ENCODE peak calls at places on chromosomes 7 and 10, in six cellular contexts. O is transverse colon, N is psoas muscle, C is body of pancreas, M is heart right ventricle, U is RWPE2. J is an unnamed sample. For H3K4me1, the result is how much of the 10 kb centered on the place peaks cover.

GRCh38 chr10:34766811-34767516 is 48.1 kb downstream of the PARD3 start:
- DNase-seq in N (no peak), C (no peak), M (no peak), U (no peak), O (no peak), J (no peak)

GRCh38 chr7:16960566-16960965 is 78.8 kb upstream of the AGR3 start:
- DNase-seq in N (no peak), O (no peak), M (no peak), U (no peak), C (no peak), J (no peak)

GRCh38 chr10:59852671-59853070 is 53.7 kb downstream of the CCDC6 start:
- DNase-seq in O (no peak), C (no peak), U (no peak), N (no peak), M (no peak), J (no peak)

GRCh38 chr7:44748948-44749731 is 493 bp downstream of the ZMIZ2 start:
- DNase-seq in O (no peak), U (no peak), N (peak), M (no peak), C (no peak), J (no peak)

GRCh38 chr7:107441576-107442422 is 28.1 kb upstream of the GPR22 start:
- DNase-seq in N (no peak), M (no peak), C (no peak), O (no peak), U (no peak), J (no peak)

GRCh38 chr10:92851003-92851402 is 2.7 kb downstream of the EXOC6 start:
- DNase-seq in N (no peak), O (no peak), U (no peak), C (no peak), M (no peak), J (no peak)

GRCh38 chr10:24645784-24646183 is 77.9 kb downstream of the ARHGAP21 start:
- DNase-seq in N (no peak), M (no peak), O (no peak), U (no peak), C (no peak), J (no peak)

GRCh38 chr10:101073631-101074030 is 11.8 kb downstream of the KAZALD1 start:
- DNase-seq in U (no peak), M (no peak), O (no peak), N (no peak), C (no peak), J (no peak)

GRCh38 chr10:29039659-29040309 is 249.1 kb upstream of the LYZL1 start:
- DNase-seq in N (no peak), C (peak), O (no peak), U (no peak), M (no peak), J (no peak)

GRCh38 chr10:49164587-49165188 is 23.5 kb downstream of the TMEM273 start:
- DNase-seq in M (no peak), N (no peak), U (no peak), C (peak), O (no peak), J (no peak)

GRCh38 chr10:69733791-69734261 is 67.9 kb upstream of the COL13A1 start:
- DNase-seq in N (no peak), C (no peak), U (no peak), M (no peak), O (no peak), J (no peak)

GRCh38 chr7:55571534-55572377 is 546 bp downstream of the VOPP1 start:
- DNase-seq in N (peak), O (peak), C (peak), U (no peak), M (peak), J (peak)

GRCh38 chr10:69881202-69881601 is 79.5 kb downstream of the COL13A1 start:
- DNase-seq in U (no peak), M (no peak), N (peak), C (no peak), O (no peak), J (no peak)

GRCh38 chr10:31133251-31133627 is 101.6 kb upstream of the ZNF438 start:
- DNase-seq in O (no peak), M (no peak), C (no peak), U (no peak), N (no peak), J (no peak)

GRCh38 chr10:12887780-12888179 is 113.7 kb downstream of the CCDC3 start:
- DNase-seq in N (no peak), O (no peak), U (no peak), C (no peak), M (no peak), J (no peak)

GRCh38 chr7:26191233-26191973 is 9.1 kb downstream of the HNRNPA2B1 start:
- DNase-seq in O (no peak), U (no peak), N (no peak), M (no peak), C (no peak), J (no peak)

GRCh38 chr7:74059681-74060588 is 23.7 kb upstream of the LIMK1 start:
- DNase-seq in C (peak), N (peak), M (peak), U (peak), O (peak), J (peak)

GRCh38 chr10:79048639-79049550 is 19.9 kb upstream of the ZMIZ1 start:
- DNase-seq in N (no peak), M (no peak), C (peak), O (no peak), U (peak), J (no peak)

GRCh38 chr7:100035865-100036264 is 13.7 kb upstream of the ZSCAN21 start:
- DNase-seq in O (no peak), U (no peak), C (no peak), N (no peak), M (no peak), J (no peak)

GRCh38 chr7:5423272-5423843 is at the start of gene TNRC18:
- DNase-seq in O (peak), M (peak), C (no peak), N (peak), U (peak), J (peak)

GRCh38 chr10:48792687-48793096 is 108.0 kb downstream of the WDFY4 start:
- DNase-seq in N (no peak), M (no peak), O (no peak), C (peak), U (no peak), J (no peak)

GRCh38 chr10:116888380-116889055 is 39.2 kb downstream of the ENO4 start:
- DNase-seq in N (peak), C (peak), U (peak), M (no peak), O (peak), J (peak)

GRCh38 chr7:151914051-151914450 is 37.1 kb upstream of the PRKAG2 start:
- DNase-seq in O (no peak), M (no peak), U (no peak), N (no peak), C (no peak), J (no peak)

GRCh38 chr10:62037166-62037831 is 135.8 kb downstream of the ARID5B start:
- DNase-seq in U (no peak), O (no peak), C (no peak), N (no peak), M (no peak), J (no peak)

GRCh38 chr7:148575640-148576411 is 14.7 kb upstream of the C7orf33 start:
- DNase-seq in O (peak), N (peak), M (peak), U (no peak), C (peak), J (peak)

GRCh38 chr7:22147113-22147512 is 201.4 kb upstream of the CDCA7L start:
- DNase-seq in U (no peak), N (no peak), C (no peak), O (no peak), M (no peak), J (no peak)

GRCh38 chr10:70942725-70943124 is 54.4 kb upstream of the PCBD1 start:
- DNase-seq in M (no peak), U (no peak), C (no peak), O (no peak), N (no peak), J (no peak)

GRCh38 chr10:93579089-93579488 is 12.6 kb downstream of the FFAR4 start:
- DNase-seq in C (no peak), N (no peak), M (no peak), O (no peak), U (no peak), J (no peak)

GRCh38 chr7:91603707-91604106 is 276.8 kb downstream of the MTERF1 start:
- DNase-seq in U (no peak), O (no peak), C (no peak), N (no peak), M (no peak), J (no peak)

GRCh38 chr10:133127291-133128125 is 32.5 kb upstream of the KNDC1 start:
- DNase-seq in O (peak), C (no peak), N (peak), U (peak), M (no peak), J (no peak)

GRCh38 chr10:112875474-112876267 is 74.4 kb upstream of the TCF7L2 start:
- DNase-seq in M (no peak), N (no peak), C (peak), O (peak), U (no peak), J (no peak)

GRCh38 chr10:35607475-35608316 is 2.6 kb downstream of the GJD4 start:
- DNase-seq in O (no peak), C (no peak), U (no peak), M (no peak), N (no peak), J (no peak)

GRCh38 chr10:82882722-82883121 is 1007.7 kb downstream of the NRG3 start:
- DNase-seq in M (no peak), N (no peak), U (no peak), C (no peak), O (no peak), J (no peak)

GRCh38 chr10:123133511-123133910 is 2.3 kb upstream of the HMX3 start:
- DNase-seq in O (no peak), M (no peak), C (no peak), N (no peak), U (no peak), J (no peak)

GRCh38 chr7:139619367-139619657 is 95.8 kb downstream of the CLEC2L start:
- DNase-seq in C (no peak), M (no peak), O (no peak), U (no peak), N (no peak), J (no peak)

DNA sequence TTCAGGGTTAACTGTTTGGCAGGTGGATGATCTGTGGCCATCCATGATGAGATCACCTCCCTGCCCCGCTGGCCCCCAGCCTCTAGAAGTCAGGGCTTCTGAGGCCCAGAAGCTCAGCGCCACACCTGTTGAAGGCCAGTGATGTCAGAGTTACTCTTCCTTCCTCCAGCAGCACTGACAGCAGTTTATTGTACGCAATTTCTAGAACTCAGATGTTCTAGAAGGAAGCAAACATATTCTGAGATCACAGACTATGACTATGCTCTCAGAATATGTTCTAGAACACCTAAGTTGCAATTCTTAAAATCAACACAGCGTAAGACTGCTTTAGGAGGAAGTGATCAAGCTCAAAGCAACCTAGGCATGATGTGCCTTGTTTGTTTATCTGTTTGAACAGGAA is 196.3 kb upstream of the KLF14 start:
- DNase-seq in O (peak), M (no peak), U (no peak), C (peak), N (peak), J (no peak)
- H3K4me1 ChIP-seq in O (under half), M (under half), U (under half), C (under half), N (half or more), J (under half)

GRCh38 chr10:18687195-18687594 is 28.0 kb downstream of the ARL5B start:
- DNase-seq in M (no peak), U (no peak), N (no peak), O (no peak), C (no peak), J (no peak)

GRCh38 chr10:18684416-18684815 is 25.2 kb downstream of the ARL5B start:
- DNase-seq in U (no peak), M (no peak), O (no peak), C (no peak), N (no peak), J (no peak)

GRCh38 chr10:18684953-18685352 is 25.7 kb downstream of the ARL5B start:
- DNase-seq in M (no peak), O (no peak), C (no peak), N (no peak), U (no peak), J (no peak)

GRCh38 chr10:18683427-18683826 is 24.2 kb downstream of the ARL5B start:
- DNase-seq in M (no peak), N (no peak), O (no peak), U (no peak), C (no peak), J (no peak)

DNA sequence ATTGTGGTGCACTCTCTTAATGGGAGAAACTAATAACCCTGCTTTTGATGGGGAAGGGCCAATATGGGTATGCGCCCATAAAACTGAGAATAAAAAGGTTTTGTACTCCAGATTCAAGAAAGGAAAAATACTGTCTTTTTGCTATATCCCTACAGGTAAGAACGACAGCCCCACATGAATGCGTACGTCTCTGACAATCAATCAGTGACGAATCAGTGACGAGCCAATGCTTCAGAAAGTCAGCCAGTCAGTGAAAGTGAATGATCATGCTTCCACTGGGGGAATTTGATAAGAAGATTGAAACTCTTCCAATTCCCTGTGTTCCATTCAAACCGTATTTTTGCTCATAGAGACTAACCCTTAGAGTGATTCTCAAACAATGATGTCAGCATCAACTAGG is 26.3 kb downstream of the ARL5B start:
- DNase-seq in U (no peak), C (no peak), O (no peak), M (no peak), N (no peak), J (no peak)
- H3K27ac ChIP-seq in U (no peak), C (no peak), O (no peak), M (no peak), N (no peak), J (no peak)

GRCh38 chr10:103072276-103072675 is 120.8 kb downstream of the NT5C2 start:
- DNase-seq in O (no peak), M (no peak), C (no peak), U (no peak), N (no peak), J (no peak)
- H3K4me1 ChIP-seq in O (under half), M (under half), C (under half), U (under half), N (under half), J (under half)

GRCh38 chr10:6771361-6771760 is 191.3 kb upstream of the PRKCQ start:
- DNase-seq in M (no peak), O (no peak), N (no peak), C (no peak), U (no peak), J (no peak)
- H3K27ac ChIP-seq in M (no peak), O (no peak), N (no peak), C (no peak), U (no peak), J (no peak)

GRCh38 chr10:90919683-90920574 is 958 bp downstream of the ANKRD1 start:
- DNase-seq in M (no peak), N (no peak), O (no peak), C (no peak), U (no peak), J (no peak)
- H3K4me1 ChIP-seq in M (under half), N (under half), O (under half), C (under half), U (under half), J (under half)

DNA sequence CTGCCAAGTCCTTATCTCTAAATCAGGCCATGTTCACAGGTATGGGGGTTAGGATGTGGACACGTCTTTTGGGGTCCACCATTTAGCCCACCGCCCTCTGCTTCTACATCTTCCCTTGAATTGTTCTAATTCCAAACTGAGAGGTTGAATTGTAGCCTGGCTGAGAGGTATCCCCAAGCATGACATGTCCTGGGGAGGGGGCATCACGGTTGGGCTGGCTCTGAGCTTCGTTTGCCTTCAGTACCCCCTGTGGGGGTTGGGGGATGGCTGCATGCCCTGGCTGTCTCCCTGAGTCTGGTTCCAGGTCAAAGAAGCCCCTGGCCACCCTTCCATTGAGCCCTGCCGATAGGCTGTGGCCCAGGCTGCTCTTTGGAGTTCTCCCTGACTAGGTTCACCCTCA is 204.6 kb downstream of the GLRX3 start:
- DNase-seq in O (no peak), M (no peak), C (no peak), N (no peak), U (no peak), J (no peak)
- H3K27ac ChIP-seq in O (no peak), M (no peak), C (no peak), N (no peak), U (no peak), J (no peak)

DNA sequence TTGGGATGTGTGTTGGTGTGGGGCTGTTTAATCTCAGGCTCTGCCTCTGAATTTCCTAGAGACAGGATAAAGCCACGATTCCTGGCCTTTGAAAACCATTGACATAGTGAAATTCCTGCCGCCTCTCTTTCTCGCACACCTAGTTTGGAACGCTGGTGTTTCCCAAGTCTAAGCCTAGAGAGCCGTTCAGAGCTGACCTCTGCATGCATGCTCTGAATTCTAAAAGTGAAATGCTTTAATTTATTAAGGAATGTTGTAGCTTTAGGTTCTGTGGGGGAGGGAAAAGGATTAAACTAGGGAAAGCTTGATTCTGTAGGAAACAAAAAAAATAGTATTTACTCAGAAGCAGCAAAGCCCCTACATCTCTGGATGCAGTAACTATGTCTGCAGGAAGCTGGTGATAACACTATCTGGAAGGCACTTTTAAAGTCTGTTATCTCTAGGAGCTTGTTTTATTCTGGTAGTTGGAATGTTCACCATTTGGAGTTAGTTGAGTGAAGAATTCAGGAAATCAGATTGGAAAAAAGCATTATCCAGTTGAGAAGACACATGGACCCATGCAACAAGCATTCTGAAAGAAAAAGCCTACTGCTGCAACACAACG is 27.3 kb downstream of the PFKP start:
- DNase-seq in N (no peak), C (no peak), O (no peak), M (no peak), U (no peak), J (no peak)
- H3K4me1 ChIP-seq in N (under half), C (under half), O (under half), M (under half), U (half or more), J (under half)

DNA sequence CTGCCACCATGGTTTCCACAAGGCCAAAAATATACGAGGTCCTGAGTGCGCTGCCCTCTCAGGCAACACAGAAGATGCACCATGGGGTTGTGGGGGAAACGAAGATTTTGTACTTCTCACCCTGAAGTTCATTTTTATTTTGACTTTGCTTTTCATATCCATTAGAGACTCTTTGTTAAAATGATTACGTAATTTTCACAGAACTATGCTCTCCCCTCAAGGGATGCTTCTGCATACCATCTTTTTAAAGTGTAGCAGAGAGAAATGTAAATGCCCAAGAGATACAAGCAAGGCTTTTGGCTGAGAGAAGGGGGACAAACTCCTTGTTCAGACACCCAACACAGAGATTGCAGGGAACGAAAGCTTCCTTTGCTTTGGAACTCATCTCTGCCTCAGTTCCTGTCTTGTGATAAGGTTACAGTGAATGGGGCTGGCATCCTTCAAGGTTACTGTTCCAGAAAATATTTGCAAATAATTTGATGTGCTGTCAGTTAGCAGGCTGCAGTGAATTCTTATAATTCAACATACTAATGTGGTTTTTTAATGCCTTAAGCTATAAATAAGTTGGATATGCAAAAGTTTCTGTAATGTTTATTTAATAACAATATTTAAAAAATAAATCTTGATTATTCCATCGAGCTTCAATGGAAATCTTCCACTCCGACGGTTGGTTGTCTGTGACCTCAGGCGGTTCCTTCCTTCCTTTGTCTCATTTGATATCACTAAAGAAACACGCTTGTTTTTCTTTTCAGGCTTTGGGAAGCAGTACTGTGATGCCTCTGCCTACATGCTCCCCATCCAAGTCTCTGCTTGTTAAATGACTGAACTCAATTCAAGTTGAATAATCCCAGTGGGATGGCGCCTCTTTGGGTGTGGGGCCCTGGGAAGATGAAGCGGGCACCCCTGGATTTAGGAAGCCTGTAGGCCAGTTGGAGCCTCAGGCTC is 209.3 kb upstream of the CTBP2 start:
- DNase-seq in O (no peak), C (no peak), U (no peak), N (no peak), M (no peak), J (no peak)
- H3K27ac ChIP-seq in O (no peak), C (no peak), U (no peak), N (no peak), M (no peak), J (no peak)